ENCODE peak calls at places on chromosomes 16 and 17, in eight cellular contexts. J, B, H, R, P, G, D and Q are unnamed samples.
A peak's percentile ranks its signal among the peaks of the same experiment; 100 is the strongest.

GRCh38 chr17:10357768-10358167 is 15.0 kb downstream of the MYH13 start:
- DNase-seq in J (no peak), B (no peak), H (no peak), R (no peak), P (no peak), G (no peak), D (no peak), Q (peak; percentile 54)

GRCh38 chr17:40362696-40363479 is 1.6 kb downstream of the GJD3 start:
- DNase-seq in J (peak; percentile 73), B (peak; percentile 94), H (peak; percentile 69), R (no peak), P (peak; percentile 68), G (no peak), D (no peak), Q (peak; percentile 92)

GRCh38 chr16:47986031-47986430 is 169.8 kb downstream of the ABCC12 start:
- DNase-seq in J (no peak), B (no peak), H (no peak), R (no peak), P (no peak), G (no peak), D (no peak), Q (no peak)

GRCh38 chr17:40316571-40317344 is 7.8 kb downstream of the RARA start:
- DNase-seq in J (peak; percentile 80), B (peak; percentile 85), H (peak; percentile 77), R (no peak), P (peak; percentile 69), G (no peak), D (no peak), Q (no peak)

GRCh38 chr17:19311421-19312215 is 50.9 kb downstream of the B9D1 start:
- DNase-seq in J (no peak), B (no peak), H (no peak), R (peak; percentile 3), P (no peak), G (no peak), D (no peak), Q (no peak)

GRCh38 chr17:1201132-1201702 is 21.4 kb upstream of the ABR start:
- DNase-seq in J (peak; percentile 66), B (no peak), H (no peak), R (no peak), P (no peak), G (no peak), D (no peak), Q (peak; percentile 80)

GRCh38 chr16:14132696-14133048 is 61.6 kb downstream of the MRTFB start:
- DNase-seq in J (no peak), B (no peak), H (no peak), R (no peak), P (no peak), G (peak; percentile 81), D (no peak), Q (peak; percentile 39)

GRCh38 chr16:53052519-53053501 is at the start of gene CHD9NB:
- DNase-seq in J (peak; percentile 66), B (no peak), H (no peak), R (no peak), P (peak; percentile 99), G (peak; percentile 93), D (no peak), Q (peak; percentile 65)

GRCh38 chr17:45895304-45895968 is 1.1 kb downstream of the MAPT start:
- DNase-seq in J (peak; percentile 79), B (no peak), H (no peak), R (peak; percentile 54), P (peak; percentile 45), G (no peak), D (no peak), Q (no peak)

GRCh38 chr16:3095869-3096268 is 3.2 kb downstream of the ZSCAN10 start:
- DNase-seq in J (no peak), B (no peak), H (no peak), R (no peak), P (no peak), G (no peak), D (no peak), Q (peak; percentile 88)

GRCh38 chr17:78541488-78542237 is 35.5 kb downstream of the DNAH17 start:
- DNase-seq in J (no peak), B (peak; percentile 18), H (no peak), R (no peak), P (peak; percentile 52), G (no peak), D (no peak), Q (peak; percentile 13)

GRCh38 chr16:61050547-61050946 is 985.7 kb downstream of the CDH8 start:
- DNase-seq in J (no peak), B (peak; percentile 47), H (no peak), R (no peak), P (no peak), G (no peak), D (no peak), Q (no peak)

GRCh38 chr17:41647940-41648410 is 23.6 kb upstream of the KRT17 start:
- DNase-seq in J (peak; percentile 94), B (peak; percentile 94), H (peak; percentile 91), R (peak; percentile 87), P (peak; percentile 65), G (no peak), D (peak; percentile 92), Q (peak; percentile 75)

GRCh38 chr17:82332669-82333278 is 792 bp downstream of the SECTM1 start:
- DNase-seq in J (peak; percentile 78), B (peak; percentile 77), H (peak; percentile 43), R (no peak), P (peak; percentile 46), G (no peak), D (peak; percentile 50), Q (no peak)
- TF ChIP-seq CTCF in J (no peak), B (no peak), H (no peak), R (no peak), P (no peak), G (no peak), D (no peak), Q (no peak)

DNA sequence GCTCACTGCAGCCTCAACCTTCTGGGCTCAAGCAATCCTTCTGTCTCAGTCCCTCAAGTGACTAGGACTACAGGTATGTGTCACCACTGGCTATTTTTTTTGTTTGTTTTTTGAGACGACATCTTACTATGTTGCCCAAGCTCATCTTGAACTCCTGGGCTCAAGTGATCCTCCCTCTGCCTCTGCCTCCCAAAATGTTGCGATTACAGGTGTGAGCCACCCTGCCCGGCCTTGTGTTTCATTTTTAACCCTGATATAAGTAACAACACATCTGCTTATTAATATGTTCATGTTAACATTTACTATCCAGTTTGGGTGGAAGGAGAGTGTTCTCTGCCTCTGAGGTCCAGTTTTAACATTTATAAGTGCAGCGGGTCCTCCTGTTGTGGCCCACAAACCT is 3.1 kb downstream of the FAM20A start:
- DNase-seq in J (no peak), B (no peak), H (no peak), R (no peak), P (no peak), G (no peak), D (no peak), Q (no peak)
- H3K4me3 ChIP-seq in J (no peak overlapping the region), B (peak overlapping the region; percentile 64), H (peak overlapping the region; percentile 64), R (no peak overlapping the region), P (no peak overlapping the region), G (no peak overlapping the region), D (no peak overlapping the region), Q (no peak overlapping the region)

GRCh38 chr16:25176136-25176535 is 40.6 kb upstream of the AQP8 start:
- DNase-seq in J (no peak), B (peak; percentile 36), H (no peak), R (no peak), P (no peak), G (no peak), D (no peak), Q (no peak)
- TF ChIP-seq CTCF in J (no peak), B (no peak), H (no peak), R (no peak), P (no peak), G (peak; percentile 20), D (no peak), Q (no peak)

GRCh38 chr17:66220079-66220835 is 9.0 kb downstream of the APOH start:
- DNase-seq in J (no peak), B (no peak), H (no peak), R (no peak), P (no peak), G (no peak), D (no peak), Q (no peak)
- H3K4me3 ChIP-seq in J (no peak overlapping the region), B (no peak overlapping the region), H (no peak overlapping the region), R (no peak overlapping the region), P (no peak overlapping the region), G (no peak overlapping the region), D (no peak overlapping the region), Q (no peak overlapping the region)

DNA sequence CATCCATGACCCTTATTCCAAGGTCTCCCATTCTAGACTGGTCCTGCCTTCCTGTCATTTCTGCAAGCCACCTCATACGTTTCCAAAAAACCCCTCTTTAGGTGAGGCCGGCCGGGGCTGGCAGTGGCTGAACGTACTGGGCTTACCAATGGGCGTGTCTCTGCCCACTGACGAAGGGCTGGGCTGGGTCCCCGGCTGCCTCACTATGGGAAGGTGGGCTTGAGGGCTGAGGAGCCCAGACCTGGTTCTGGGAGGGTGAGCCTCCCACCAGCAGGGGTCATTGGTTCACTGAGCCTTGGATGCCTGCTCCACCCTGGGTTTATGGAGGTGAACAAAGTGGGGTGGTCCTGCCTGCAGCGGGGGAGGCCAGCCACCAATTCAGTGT is 19.9 kb downstream of the KDM8 start:
- DNase-seq in J (no peak), B (no peak), H (no peak), R (no peak), P (no peak), G (no peak), D (no peak), Q (no peak)
- TF ChIP-seq CTCF in J (no peak), B (no peak), H (peak; percentile 8), R (no peak), P (no peak), G (peak; percentile 24), D (peak; percentile 7), Q (no peak)

GRCh38 chr17:58918879-58919278 is 163.2 kb downstream of the PPM1E start:
- DNase-seq in J (no peak), B (no peak), H (no peak), R (no peak), P (no peak), G (no peak), D (no peak), Q (no peak)
- H3K4me3 ChIP-seq in J (no peak overlapping the region), B (no peak overlapping the region), H (no peak overlapping the region), R (no peak overlapping the region), P (no peak overlapping the region), G (no peak overlapping the region), D (no peak overlapping the region), Q (no peak overlapping the region)

DNA sequence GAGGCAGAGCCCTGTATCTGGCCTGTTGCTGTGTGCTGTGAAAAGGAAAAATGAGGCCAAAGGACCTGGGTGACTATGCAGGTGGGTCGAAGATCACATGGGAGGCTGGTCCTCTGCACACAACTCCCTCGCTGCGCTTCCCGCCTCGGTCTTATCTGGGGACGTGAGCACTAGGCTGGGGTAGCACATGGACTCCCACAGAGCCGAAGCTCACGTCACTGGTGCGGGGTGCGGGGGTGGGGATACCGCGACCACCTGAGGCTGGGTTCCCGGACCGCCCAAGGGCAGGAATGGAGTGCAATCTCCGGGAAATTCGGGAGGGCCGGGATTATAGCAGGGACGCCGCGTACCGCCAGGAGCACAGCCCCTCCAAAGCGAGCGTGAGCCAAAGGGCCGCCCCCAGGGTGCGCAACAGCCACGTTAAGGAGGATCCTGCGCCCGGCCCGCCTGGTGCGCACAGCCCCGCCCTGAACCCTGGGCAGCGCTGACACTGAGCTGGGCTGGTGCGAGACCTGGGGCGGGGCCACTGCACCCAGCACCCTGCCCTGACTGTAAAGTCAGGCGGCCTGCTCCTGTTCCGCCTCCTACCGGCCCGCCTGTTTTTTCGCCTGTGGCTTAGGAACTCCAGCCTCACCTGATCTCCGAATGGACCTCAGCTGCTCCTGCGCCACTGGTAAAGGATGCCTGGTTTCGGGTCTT is 4.8 kb downstream of the MT1A start:
- DNase-seq in J (peak; percentile 57), B (peak; percentile 90), H (peak; percentile 77), R (no peak), P (peak; percentile 56), G (no peak), D (peak; percentile 76), Q (peak; percentile 59)
- TF ChIP-seq CTCF in J (no peak), B (peak; percentile 47), H (peak; percentile 59), R (no peak), P (peak; percentile 31), G (peak; percentile 55), D (peak; percentile 63), Q (peak; percentile 6)